ENCODE peak calls at places on chromosomes 1 and 21, in ten cellular contexts. S is right atrium auricular region; V is upper lobe of right lung; Q is ovary; C is ascending aorta; M is heart left ventricle; U is PC-9; W is heart right ventricle; O is tibial artery; Y is CD8-positive, alpha-beta T cell. N is an unnamed sample. For H3K9me3, the result is how much of the 10 kb centered on the place peaks cover.

GRCh38 chr1:190478193-190479007 is 736 bp upstream of the BRINP3 start:
- DNase-seq in Y (no peak), S (no peak), U (no peak), W (no peak), O (no peak), M (peak), V (peak), Q (peak), C (no peak), N (peak)

GRCh38 chr1:54439550-54440223 is 33.5 kb upstream of the SSBP3 start:
- DNase-seq in S (no peak), Q (peak), C (no peak), M (no peak), O (no peak), W (no peak), V (peak), U (no peak), Y (no peak), N (no peak)

GRCh38 chr1:8822383-8823294 is 5.2 kb upstream of the RERE start:
- DNase-seq in V (no peak), Q (no peak), O (peak), U (peak), Y (no peak), C (no peak), S (peak), M (peak), W (no peak), N (peak)

GRCh38 chr1:208150810-208151458 is 93.2 kb downstream of the PLXNA2 start:
- DNase-seq in O (no peak), U (no peak), W (no peak), S (no peak), M (no peak), Y (no peak), Q (no peak), C (no peak), V (no peak), N (peak)

GRCh38 chr1:164456272-164456671 is 102.7 kb upstream of the PBX1 start:
- DNase-seq in O (no peak), M (no peak), S (no peak), Y (no peak), U (no peak), V (no peak), Q (no peak), W (no peak), C (no peak), N (no peak)

GRCh38 chr1:203178083-203178482 is 2.5 kb upstream of the MYBPH start:
- DNase-seq in Y (no peak), Q (no peak), V (no peak), O (no peak), U (no peak), M (no peak), S (no peak), W (no peak), C (no peak), N (no peak)

GRCh38 chr1:248752119-248752931 is 3.2 kb downstream of the LYPD8 start:
- DNase-seq in V (peak), O (no peak), M (no peak), W (no peak), S (no peak), Y (no peak), U (no peak), C (no peak), Q (no peak), N (no peak)

GRCh38 chr1:61184035-61184713 is 101.8 kb downstream of the NFIA start:
- DNase-seq in M (peak), V (peak), O (peak), U (peak), Y (no peak), W (peak), Q (peak), C (peak), S (peak), N (peak)

GRCh38 chr1:98920441-98921110 is 84.1 kb downstream of the PLPPR5 start:
- DNase-seq in S (no peak), W (no peak), V (no peak), U (no peak), C (no peak), Y (no peak), M (no peak), O (no peak), Q (no peak), N (no peak)

GRCh38 chr1:244154882-244155531 is 103.9 kb downstream of the ZBTB18 start:
- DNase-seq in O (no peak), V (no peak), W (no peak), C (no peak), Q (no peak), M (no peak), Y (no peak), S (no peak), U (no peak), N (no peak)

GRCh38 chr1:61951731-61952585 is 209.7 kb downstream of the PATJ start:
- DNase-seq in C (no peak), M (peak), Q (no peak), O (no peak), U (peak), V (no peak), S (no peak), Y (no peak), W (no peak), N (no peak)

GRCh38 chr1:87682565-87682964 is 353.9 kb downstream of the LMO4 start:
- DNase-seq in V (no peak), S (no peak), M (no peak), O (no peak), Y (no peak), W (no peak), U (no peak), Q (no peak), C (no peak), N (no peak)

GRCh38 chr1:78533536-78533935 is 42.8 kb downstream of the PTGFR start:
- DNase-seq in M (no peak), U (no peak), V (no peak), Y (no peak), C (no peak), Q (no peak), W (no peak), S (no peak), O (no peak), N (no peak)

GRCh38 chr21:36705679-36706481 is 7.0 kb downstream of the SIM2 start:
- DNase-seq in Q (no peak), Y (peak), W (no peak), M (no peak), S (peak), C (no peak), O (no peak), U (no peak), V (no peak), N (no peak)

GRCh38 chr1:246698466-246699094 is 25.6 kb upstream of the SCCPDH start:
- DNase-seq in V (no peak), C (no peak), S (no peak), M (no peak), U (no peak), Q (no peak), Y (no peak), W (no peak), O (no peak), N (no peak)
- H3K4me3 ChIP-seq in V (peak), C (peak), S (peak), M (peak), U (peak), Q (peak), Y (peak), W (peak), O (peak), N (no peak)

DNA sequence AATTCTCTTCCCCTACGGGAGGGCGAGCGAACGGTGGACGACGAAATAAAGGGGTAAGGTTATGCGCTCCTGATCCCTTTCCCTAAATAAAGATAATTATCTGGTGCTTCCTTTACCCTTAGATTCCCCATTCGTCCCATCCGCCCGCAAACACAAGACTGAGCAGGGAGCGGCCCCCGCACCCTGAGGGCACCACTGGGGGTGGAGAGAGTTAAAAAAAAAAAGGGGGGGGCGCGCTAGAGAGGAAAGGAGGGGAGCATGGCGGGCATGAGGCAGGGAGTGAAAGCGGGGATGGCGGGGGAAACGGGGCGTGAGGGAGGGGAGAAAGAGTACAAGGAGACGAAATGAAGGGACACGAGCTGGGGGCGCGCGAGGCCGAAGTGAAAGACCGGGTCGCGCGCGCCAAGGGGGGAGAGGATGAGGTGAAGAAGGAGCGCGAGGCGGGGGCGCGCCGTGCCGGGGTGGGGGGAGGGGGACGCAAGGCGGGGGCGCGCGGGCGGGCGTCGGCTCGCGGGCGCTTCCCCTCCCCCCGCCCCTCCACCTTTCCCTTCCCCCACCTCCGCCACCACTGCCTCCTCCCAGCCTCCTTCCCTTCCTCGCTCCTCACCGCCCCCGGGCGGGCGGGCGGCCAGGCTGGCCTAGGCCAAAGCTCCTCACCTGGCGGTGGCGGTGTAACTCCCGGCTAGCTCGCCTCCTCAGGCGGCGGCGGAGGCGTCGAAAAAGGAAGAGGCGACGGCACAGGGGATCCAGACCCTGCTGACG is 515 bp downstream of the GATAD2B start:
- DNase-seq in M (peak), U (peak), O (peak), V (no peak), Y (no peak), Q (peak), S (no peak), W (peak), C (no peak), N (peak)
- TF ChIP-seq CTCF in M (no peak), U (no peak), O (no peak), V (no peak), Y (peak), Q (no peak), S (no peak), W (no peak), C (no peak), N (no peak)

DNA sequence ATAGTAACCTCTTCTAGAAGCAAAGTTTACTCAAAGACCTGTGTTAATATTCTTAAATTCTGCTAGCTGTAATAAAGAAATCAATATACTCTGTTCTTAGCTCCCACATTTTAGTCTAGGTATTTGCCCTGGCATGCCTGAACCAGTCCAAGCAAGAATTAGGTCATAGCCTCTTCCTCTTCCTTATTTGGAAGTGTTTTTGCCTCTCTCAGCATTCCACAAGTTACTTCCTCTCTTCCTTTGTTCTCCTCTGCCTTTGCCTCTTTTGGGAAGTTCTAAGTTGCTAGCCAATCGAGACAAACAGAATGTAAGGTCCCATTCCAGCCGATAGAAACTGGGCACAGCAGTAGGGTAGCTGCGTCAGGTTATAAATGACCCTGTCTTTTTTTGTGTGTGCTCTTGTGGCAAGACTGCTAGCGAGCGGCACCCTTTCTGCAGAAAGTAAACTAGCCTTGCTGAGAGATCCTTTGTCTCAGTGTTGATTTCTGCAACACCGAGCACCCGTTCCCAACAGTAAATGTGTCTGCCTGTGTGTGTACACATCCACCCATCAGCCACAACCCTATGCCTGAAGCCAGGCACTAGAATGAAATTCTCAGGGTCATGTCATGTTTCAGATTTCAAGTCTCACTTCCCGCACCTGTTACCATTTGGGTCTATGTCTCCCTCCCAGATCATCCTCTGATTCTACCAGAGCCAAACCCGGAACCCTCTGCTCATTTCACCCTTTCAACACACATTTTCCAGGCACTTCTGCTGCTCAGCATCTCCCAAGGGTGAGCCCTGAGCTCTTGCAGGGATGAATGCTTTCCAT is 37.5 kb downstream of the LRRC3 start:
- DNase-seq in O (no peak), W (no peak), M (no peak), V (no peak), Y (no peak), U (no peak), Q (no peak), C (no peak), S (no peak), N (no peak)
- H3K9me3 ChIP-seq in O (under half), W (under half), M (under half), V (under half), Y (under half), U (under half), Q (under half), C (under half), S (under half), N (under half)

GRCh38 chr1:155540000-155540874 is 22.4 kb downstream of the ASH1L start:
- DNase-seq in M (no peak), Q (no peak), Y (no peak), V (no peak), C (no peak), U (no peak), W (no peak), O (no peak), S (no peak), N (no peak)
- H3K4me3 ChIP-seq in M (no peak), Q (no peak), Y (no peak), V (no peak), C (no peak), U (no peak), W (no peak), O (no peak), S (no peak), N (no peak)

DNA sequence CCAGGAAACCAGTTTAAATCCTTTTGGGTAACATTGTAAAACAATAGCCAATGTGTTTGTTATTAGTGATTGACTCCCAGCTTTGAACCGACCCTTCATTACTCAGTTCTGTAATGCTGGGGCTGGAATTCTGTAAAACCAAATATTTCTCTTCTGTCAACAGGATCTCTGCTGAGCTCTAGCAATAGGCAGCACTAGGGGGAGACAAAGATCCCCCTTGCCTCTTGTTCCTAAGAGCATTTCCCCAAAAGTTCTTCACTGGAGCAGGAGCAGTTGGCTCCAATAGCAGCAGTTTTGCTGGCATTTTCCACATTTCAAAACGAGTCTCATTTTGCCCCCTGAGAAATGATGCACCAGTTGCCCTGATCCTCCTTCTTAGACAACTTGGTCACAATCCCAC is 1671.1 kb downstream of the MRPL39 start:
- DNase-seq in Q (no peak), W (no peak), U (no peak), S (no peak), M (no peak), Y (no peak), C (no peak), V (no peak), O (no peak), N (no peak)
- TF ChIP-seq CTCF in Q (no peak), W (no peak), U (peak), S (no peak), M (no peak), Y (no peak), C (peak), V (peak), O (no peak), N (no peak)

DNA sequence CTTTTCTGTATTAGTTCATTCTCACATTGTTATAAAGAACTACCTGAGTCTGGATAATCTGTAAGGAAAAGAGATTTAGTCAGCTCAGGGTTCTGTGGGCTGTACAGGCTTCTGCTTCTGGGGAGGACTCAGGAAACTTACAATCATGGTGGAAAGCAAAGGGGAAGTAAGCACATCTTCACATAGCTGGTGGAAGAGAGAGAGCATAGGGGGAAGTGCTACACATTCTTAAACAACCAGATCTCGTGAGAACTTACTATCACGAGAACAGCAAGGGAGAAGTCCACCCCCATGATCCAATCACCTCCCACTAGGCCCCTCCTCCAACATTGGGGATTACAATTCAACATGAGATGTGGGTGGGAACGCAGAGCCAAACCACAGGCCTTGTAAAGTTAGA is 37.9 kb upstream of the AHCTF1 start:
- DNase-seq in M (no peak), C (no peak), U (no peak), O (no peak), W (no peak), Y (no peak), V (no peak), S (no peak), Q (no peak), N (no peak)
- H3K9me3 ChIP-seq in M (under half), C (under half), U (under half), O (under half), W (under half), Y (under half), V (under half), S (under half), Q (under half), N (under half)

DNA sequence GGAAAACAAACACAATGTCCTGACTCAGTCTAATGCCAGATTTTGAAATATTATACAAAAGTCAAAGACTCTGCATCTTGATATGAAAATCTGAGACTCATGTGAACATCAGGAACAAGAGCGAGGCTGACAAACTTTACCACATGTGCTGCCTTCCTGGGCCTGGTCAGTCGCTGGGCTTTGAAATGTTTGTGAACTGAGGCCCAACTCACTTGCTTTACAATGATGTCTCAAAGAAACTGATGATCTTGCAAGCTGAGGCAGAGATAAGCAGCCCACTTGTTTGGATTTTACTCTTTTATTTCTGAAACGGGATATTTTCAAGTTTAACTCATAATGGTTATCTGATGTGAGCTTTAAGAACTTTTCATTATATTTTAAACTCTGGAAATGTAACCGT is 2.1 kb downstream of the BCAR3 start:
- DNase-seq in V (no peak), C (no peak), Q (no peak), U (no peak), W (no peak), Y (no peak), M (no peak), S (no peak), O (no peak), N (no peak)
- H3K4me3 ChIP-seq in V (no peak), C (no peak), Q (no peak), U (peak), W (no peak), Y (no peak), M (peak), S (no peak), O (no peak), N (no peak)

GRCh38 chr1:113963281-113963906 is 15.9 kb upstream of the OLFML3 start:
- DNase-seq in C (no peak), V (no peak), S (no peak), Q (no peak), W (no peak), M (no peak), U (no peak), Y (no peak), O (no peak), N (no peak)
- TF ChIP-seq CTCF in C (no peak), V (no peak), S (no peak), Q (no peak), W (no peak), M (no peak), U (peak), Y (no peak), O (peak), N (no peak)